ENCODE peak calls at places on chromosomes 4 and X, in four cellular contexts. I is left lobe of liver; D is activated CD4-positive, alpha-beta T cell treated with anti-CD3 and anti-CD28 coated beads, Interleukin-2, amount 50 U/mL, for 1 hour; H is activated T-cell treated with anti-CD3 and anti-CD28 coated beads for 48 hours. W is an unnamed sample.

GRCh38 chr4:125432078-125432477 is 117.3 kb downstream of the FAT4 start:
- DNase-seq in I (no peak), D (no peak), H (no peak), W (no peak)

GRCh38 chrX:97597954-97598353 is 714.2 kb downstream of the RPA4 start:
- DNase-seq in I (no peak), D (no peak), H (peak; percentile 8), W (no peak)

GRCh38 chr4:176187610-176188009 is 7.8 kb downstream of the SPATA4 start:
- DNase-seq in I (no peak), D (no peak), H (no peak), W (no peak)

GRCh38 chr4:124883642-124884041 is 171.1 kb upstream of the ANKRD50 start:
- DNase-seq in I (no peak), D (no peak), H (no peak), W (no peak)

GRCh38 chr4:118948545-118949144 is 60.0 kb downstream of the SYNPO2 start:
- DNase-seq in I (no peak), D (no peak), H (no peak), W (no peak)

GRCh38 chr4:122851568-122851967 is 24.9 kb downstream of the FGF2 start:
- DNase-seq in I (no peak), D (no peak), H (no peak), W (no peak)

GRCh38 chrX:148134578-148134977 is 153.4 kb downstream of the FMR1NB start:
- DNase-seq in I (no peak), D (no peak), H (no peak), W (no peak)

GRCh38 chr4:102299708-102300107 is 45.6 kb downstream of the SLC39A8 start:
- DNase-seq in I (no peak), D (peak; percentile 5), H (no peak), W (no peak)

GRCh38 chrX:79176028-79176427 is 31.5 kb downstream of the GPR174 start:
- DNase-seq in I (no peak), D (no peak), H (no peak), W (no peak)

GRCh38 chrX:148380614-148381561 is 119.5 kb upstream of the AFF2 start:
- DNase-seq in I (no peak), D (peak; percentile 2), H (no peak), W (no peak)